ENCODE peak calls at places on chromosomes 3 and 15, in six cellular contexts. Z, O, T, K, C and M are unnamed samples.
A peak's percentile ranks its signal among the peaks of the same experiment; 100 is the strongest.

GRCh38 chr15:80967451-80967850 is 22.2 kb downstream of the MESD start:
- DNase-seq in Z (peak; percentile 46), T (no peak), C (no peak), K (peak; percentile 63), O (no peak), M (no peak)

GRCh38 chr15:69224383-69224782 is 63.9 kb downstream of the GLCE start:
- DNase-seq in T (no peak), K (no peak), Z (peak; percentile 82), O (no peak), C (peak; percentile 16), M (no peak)

GRCh38 chr3:196246612-196247308 is 30.4 kb downstream of the SLC51A start:
- DNase-seq in T (no peak), C (no peak), O (peak; percentile 87), Z (no peak), K (peak; percentile 34), M (no peak)

GRCh38 chr3:148075829-148076716 is 621.6 kb upstream of the AGTR1 start:
- DNase-seq in T (no peak), Z (peak; percentile 62), K (peak; percentile 77), C (peak; percentile 71), O (peak; percentile 57), M (peak; percentile 75)

GRCh38 chr15:31263751-31264533 is 62.7 kb upstream of the KLF13 start:
- DNase-seq in Z (no peak), O (no peak), C (peak; percentile 10), K (no peak), T (peak; percentile 88), M (peak; percentile 22)

GRCh38 chr3:72018339-72018984 is 233.5 kb upstream of the PROK2 start:
- DNase-seq in K (peak; percentile 59), O (no peak), C (no peak), Z (no peak), T (no peak), M (no peak)

GRCh38 chr15:70182858-70183695 is 85.4 kb upstream of the TLE3 start:
- DNase-seq in T (no peak), Z (no peak), C (no peak), O (peak; percentile 40), K (no peak), M (peak; percentile 62)

GRCh38 chr3:138222316-138222715 is 35.2 kb downstream of the ARMC8 start:
- DNase-seq in C (no peak), O (no peak), T (no peak), Z (no peak), K (no peak), M (no peak)

GRCh38 chr3:70726966-70727365 is 414.5 kb upstream of the MDFIC2 start:
- DNase-seq in K (peak; percentile 68), O (peak; percentile 22), T (no peak), Z (no peak), C (no peak), M (no peak)

GRCh38 chr3:195151866-195152526 is 119.0 kb downstream of the XXYLT1 start:
- DNase-seq in C (peak; percentile 92), T (no peak), Z (peak; percentile 51), K (peak; percentile 88), O (peak; percentile 84), M (peak; percentile 51)

GRCh38 chr3:98897701-98898100 is 3.8 kb downstream of the DCBLD2 start:
- DNase-seq in C (no peak), O (no peak), K (peak; percentile 37), Z (no peak), T (no peak), M (no peak)

GRCh38 chr3:146817705-146818104 is 212.6 kb upstream of the PLSCR5 start:
- DNase-seq in Z (no peak), K (peak; percentile 72), C (peak; percentile 43), T (no peak), O (peak; percentile 63), M (peak; percentile 86)

GRCh38 chr15:80778964-80779657 is at the start of gene CEMIP:
- DNase-seq in Z (peak; percentile 91), T (no peak), K (peak; percentile 92), O (peak; percentile 77), C (peak; percentile 72), M (peak; percentile 69)

GRCh38 chr3:188834349-188834748 is 337.4 kb upstream of the TPRG1 start:
- DNase-seq in T (no peak), Z (no peak), O (peak; percentile 13), C (no peak), K (no peak), M (no peak)

DNA sequence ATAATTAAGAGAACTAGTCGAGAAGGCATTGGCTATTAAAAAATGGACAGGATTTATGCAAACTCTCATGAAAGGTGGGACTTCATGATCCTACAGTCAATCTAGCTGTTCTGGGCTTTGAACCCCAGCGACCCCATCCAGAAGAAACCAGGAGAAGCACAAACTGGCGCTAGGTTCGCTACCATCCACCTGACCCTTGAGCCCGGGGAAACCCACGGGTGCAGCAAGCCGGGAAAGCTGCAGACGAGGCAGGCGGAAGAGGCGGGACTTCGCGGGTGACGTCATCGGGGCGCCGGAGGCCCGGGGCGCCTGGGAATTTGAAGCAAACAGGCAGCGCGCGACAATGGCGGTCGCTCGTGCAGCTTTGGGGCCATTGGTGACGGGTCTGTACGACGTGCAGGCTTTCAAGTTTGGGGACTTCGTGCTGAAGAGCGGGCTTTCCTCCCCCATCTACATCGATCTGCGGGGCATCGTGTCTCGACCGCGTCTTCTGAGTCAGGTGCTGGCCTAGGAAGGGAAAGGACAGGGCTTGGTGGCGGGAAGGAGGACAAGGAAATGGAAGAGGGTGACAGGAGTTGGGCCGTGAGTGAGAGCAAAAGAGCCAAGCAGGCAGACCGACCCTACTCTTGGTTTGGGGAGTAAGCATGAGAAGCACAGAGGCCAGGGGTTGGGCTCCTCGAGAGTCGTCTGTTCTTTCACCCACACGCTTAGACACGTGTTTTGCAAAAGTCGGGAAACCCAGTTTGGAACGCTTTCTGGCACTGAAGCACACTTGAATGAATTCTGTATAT is at the start of gene UMPS:
- DNase-seq in K (peak; percentile 93), O (peak; percentile 80), T (peak; percentile 51), Z (peak; percentile 95), C (peak; percentile 86), M (peak; percentile 94)
- TF ChIP-seq EZH2 in K (no peak), O (no peak), T (no peak), Z (no peak), C (no peak), M (no peak)

DNA sequence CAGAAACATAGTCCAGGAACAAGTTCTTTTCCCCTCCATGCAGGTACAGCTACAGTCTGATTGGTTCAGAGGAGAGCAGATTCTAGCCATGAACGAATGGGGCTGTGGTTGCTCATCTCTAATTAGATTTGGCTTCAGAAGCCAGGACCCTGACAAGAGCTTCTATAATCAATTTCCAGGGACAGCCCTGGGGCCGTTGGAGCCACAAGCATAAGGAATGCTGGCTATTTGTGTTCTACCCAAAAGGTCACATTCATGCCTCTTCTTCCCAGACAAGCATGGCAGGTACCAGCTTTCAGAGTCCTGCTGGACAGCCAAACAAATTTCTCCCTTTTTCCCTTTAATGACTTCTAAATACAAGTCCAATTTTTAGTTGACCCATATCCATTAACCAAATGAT is 215.5 kb upstream of the LRTM1 start:
- DNase-seq in Z (no peak), K (no peak), C (no peak), O (no peak), T (no peak), M (no peak)
- H3K27ac ChIP-seq in Z (no peak overlapping the region), K (peak overlapping the region; percentile 81), C (no peak overlapping the region), O (no peak overlapping the region), T (no peak overlapping the region), M (no peak overlapping the region)

DNA sequence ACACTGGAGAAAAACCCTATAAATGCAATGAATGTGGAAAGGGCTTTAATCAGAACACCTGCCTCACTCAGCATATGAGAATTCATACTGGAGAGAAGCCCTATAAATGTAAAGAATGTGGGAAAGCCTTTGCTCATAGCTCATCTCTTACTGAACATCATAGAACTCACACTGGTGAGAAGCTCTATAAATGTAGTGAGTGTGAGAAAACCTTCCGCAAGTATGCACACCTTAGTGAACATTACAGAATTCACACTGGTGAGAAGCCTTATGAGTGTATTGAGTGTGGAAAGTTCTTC is 7.4 kb upstream of the ZNF501 start:
- DNase-seq in Z (no peak), O (no peak), T (no peak), C (no peak), K (peak; percentile 2), M (no peak)
- H3K9me3 ChIP-seq in Z (peaks cover 44% of the 10 kb centered on the region), O (peaks cover 74% of the 10 kb centered on the region), T (peaks cover 35% of the 10 kb centered on the region), C (peaks cover 34% of the 10 kb centered on the region), K (peaks cover 26% of the 10 kb centered on the region), M (peaks cover 30% of the 10 kb centered on the region)

GRCh38 chr15:90529369-90530249 is at the start of gene CRTC3:
- DNase-seq in C (peak; percentile 49), T (no peak), O (peak; percentile 42), K (peak; percentile 83), Z (peak; percentile 80), M (peak; percentile 69)
- TF ChIP-seq EZH2 in C (no peak), T (no peak), O (no peak), K (no peak), Z (no peak), M (no peak)

GRCh38 chr3:149282836-149283235 is 50.6 kb downstream of the TM4SF18 start:
- DNase-seq in T (no peak), O (no peak), K (no peak), Z (no peak), C (no peak), M (no peak)
- H3K27ac ChIP-seq in T (no peak overlapping the region), O (peak overlapping the region; percentile 19), K (no peak overlapping the region), Z (no peak overlapping the region), C (no peak overlapping the region), M (no peak overlapping the region)